ENCODE peak calls at places on chromosomes 12 and 14, in eight cellular contexts. L is CD8-positive, alpha-beta memory T cell; C is endothelial cell of umbilical vein; B is thyroid gland; M is right cardiac atrium; E is mammary epithelial cell; O is mesenchymal stem cell; H is body of pancreas. S is an unnamed sample. For H3K9me3, the result is how much of the 10 kb centered on the place peaks cover.

GRCh38 chr12:2290091-2290490 is 237.3 kb downstream of the CACNA1C start:
- DNase-seq in L (no peak), C (no peak), B (no peak), M (no peak), E (no peak), O (no peak), H (no peak), S (no peak)

GRCh38 chr12:71194657-71195056 is 36.9 kb upstream of the TSPAN8 start:
- DNase-seq in L (no peak), C (no peak), B (no peak), M (no peak), E (no peak), O (no peak), H (no peak), S (no peak)

GRCh38 chr14:34420547-34421150 is 41.4 kb downstream of the SPTSSA start:
- DNase-seq in L (no peak), C (no peak), B (no peak), M (no peak), E (peak), O (no peak), H (no peak), S (no peak)

GRCh38 chr12:100253437-100253836 is 13.4 kb downstream of the DEPDC4 start:
- DNase-seq in L (no peak), C (no peak), B (no peak), M (no peak), E (no peak), O (no peak), H (no peak), S (no peak)

GRCh38 chr14:65560340-65561027 is 148.0 kb downstream of the FUT8 start:
- DNase-seq in L (no peak), C (no peak), B (no peak), M (no peak), E (no peak), O (no peak), H (no peak), S (no peak)

GRCh38 chr14:52314521-52315354 is 626 bp downstream of the PTGER2 start:
- DNase-seq in L (peak), C (peak), B (peak), M (peak), E (peak), O (peak), H (peak), S (peak)

GRCh38 chr12:29562167-29562776 is 64.8 kb upstream of the OVCH1 start:
- DNase-seq in L (no peak), C (peak), B (no peak), M (no peak), E (no peak), O (peak), H (peak), S (peak)

GRCh38 chr12:113961921-113962710 is 4.0 kb downstream of the RBM19 start:
- DNase-seq in L (no peak), C (no peak), B (no peak), M (no peak), E (peak), O (peak), H (no peak), S (peak)

GRCh38 chr12:76310110-76310509 is 38.1 kb downstream of the BBS10 start:
- DNase-seq in L (no peak), C (no peak), B (no peak), M (no peak), E (peak), O (no peak), H (no peak), S (peak)

GRCh38 chr14:72962829-72963312 is 36.6 kb downstream of the DCAF4 start:
- DNase-seq in L (no peak), C (peak), B (no peak), M (no peak), E (peak), O (peak), H (peak), S (peak)

GRCh38 chr14:39673141-39674133 is 241.2 kb upstream of the FBXO33 start:
- DNase-seq in L (no peak), C (no peak), B (no peak), M (no peak), E (no peak), O (peak), H (no peak), S (no peak)

GRCh38 chr14:81200041-81200440 is 20.7 kb downstream of the GTF2A1 start:
- DNase-seq in L (peak), C (no peak), B (no peak), M (no peak), E (no peak), O (no peak), H (no peak), S (no peak)

GRCh38 chr12:69243099-69244084 is 4.0 kb downstream of the CPSF6 start:
- DNase-seq in L (no peak), C (no peak), B (no peak), M (no peak), E (no peak), O (no peak), H (no peak), S (no peak)

GRCh38 chr12:15193927-15194326 is 27.3 kb downstream of the RERG start:
- DNase-seq in L (no peak), C (peak), B (peak), M (no peak), E (no peak), O (peak), H (no peak), S (no peak)

GRCh38 chr12:126998747-126999285 is 1268.2 kb upstream of the TMEM132C start:
- DNase-seq in L (no peak), C (no peak), B (no peak), M (no peak), E (no peak), O (no peak), H (no peak), S (no peak)

GRCh38 chr14:49303952-49304516 is 282.1 kb downstream of the RPS29 start:
- DNase-seq in L (no peak), C (peak), B (peak), M (no peak), E (peak), O (peak), H (no peak), S (peak)

GRCh38 chr12:53115891-53116675 is 12.8 kb downstream of the SOAT2 start:
- DNase-seq in L (no peak), C (no peak), B (no peak), M (no peak), E (no peak), O (no peak), H (no peak), S (no peak)

GRCh38 chr12:14995583-14996425 is 23.0 kb downstream of the PDE6H start:
- DNase-seq in L (peak), C (peak), B (no peak), M (no peak), E (peak), O (peak), H (no peak), S (peak)

GRCh38 chr12:14601692-14602091 is 34.0 kb upstream of the PLBD1 start:
- DNase-seq in L (no peak), C (no peak), B (no peak), M (no peak), E (no peak), O (no peak), H (no peak), S (no peak)

GRCh38 chr12:54759751-54760150 is 94.6 kb upstream of the MUCL1 start:
- DNase-seq in L (no peak), C (no peak), B (peak), M (no peak), E (peak), O (peak), H (no peak), S (no peak)

GRCh38 chr14:28375295-28375694 is 391.3 kb upstream of the FOXG1 start:
- DNase-seq in L (no peak), C (peak), B (no peak), M (no peak), E (peak), O (no peak), H (no peak), S (peak)

GRCh38 chr14:67170706-67171105 is 18.5 kb upstream of the GARIN2 start:
- DNase-seq in L (no peak), C (no peak), B (no peak), M (no peak), E (no peak), O (peak), H (no peak), S (no peak)

GRCh38 chr12:2501464-2502181 is 293.1 kb upstream of the FKBP4 start:
- DNase-seq in L (no peak), C (peak), B (no peak), M (peak), E (no peak), O (no peak), H (no peak), S (no peak)

GRCh38 chr12:6692888-6693287 is 3.7 kb upstream of the ZNF384 start:
- DNase-seq in L (no peak), C (no peak), B (no peak), M (no peak), E (no peak), O (no peak), H (no peak), S (no peak)

GRCh38 chr12:47190271-47190750 is 110.6 kb upstream of the AMIGO2 start:
- DNase-seq in L (no peak), C (no peak), B (no peak), M (no peak), E (peak), O (no peak), H (no peak), S (no peak)

GRCh38 chr12:116659771-116660481 is 77.9 kb downstream of the SPRING1 start:
- DNase-seq in L (no peak), C (no peak), B (peak), M (no peak), E (peak), O (no peak), H (no peak), S (peak)

GRCh38 chr12:10395390-10395998 is 5.7 kb upstream of the KLRK1 start:
- DNase-seq in L (peak), C (no peak), B (no peak), M (no peak), E (peak), O (peak), H (peak), S (peak)

GRCh38 chr14:99069946-99070345 is 202.1 kb downstream of the BCL11B start:
- DNase-seq in L (no peak), C (no peak), B (no peak), M (no peak), E (no peak), O (no peak), H (no peak), S (no peak)
- H3K9me3 ChIP-seq in L (under half), C (under half), B (under half), M (under half), E (under half), O (under half), H (under half), S (under half)

DNA sequence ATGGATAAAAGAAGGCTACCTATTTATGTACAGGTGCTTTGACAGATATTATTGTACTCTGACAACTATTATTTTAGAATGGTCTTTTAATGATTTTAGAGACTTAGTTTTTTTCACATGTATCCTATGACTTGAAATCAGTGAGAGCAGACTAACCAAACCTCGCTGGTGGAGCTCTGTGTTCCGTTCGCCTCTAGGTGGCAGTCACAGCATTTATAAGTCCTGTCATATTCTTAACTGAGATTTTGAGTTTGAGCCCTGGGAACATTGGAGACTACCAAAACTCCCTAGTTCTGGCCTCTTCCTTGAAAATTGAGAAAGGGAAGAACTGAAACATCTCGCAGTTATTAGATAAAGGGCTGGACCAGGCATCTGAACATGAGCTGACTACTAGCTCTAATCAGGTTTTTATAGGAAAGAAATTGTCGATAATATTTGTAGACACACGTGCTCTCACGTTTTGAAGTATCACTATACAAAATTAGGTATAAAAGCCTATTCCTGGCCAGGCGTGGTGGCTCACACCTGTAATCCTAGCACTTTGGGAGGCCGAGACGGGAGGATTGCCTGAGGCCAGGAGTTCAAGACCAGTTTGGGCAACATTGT is 48.3 kb downstream of the TTLL5 start:
- DNase-seq in L (peak), C (peak), B (peak), M (peak), E (peak), O (peak), H (peak), S (peak)
- H3K9me3 ChIP-seq in L (under half), C (under half), B (under half), M (under half), E (under half), O (under half), H (under half), S (under half)

DNA sequence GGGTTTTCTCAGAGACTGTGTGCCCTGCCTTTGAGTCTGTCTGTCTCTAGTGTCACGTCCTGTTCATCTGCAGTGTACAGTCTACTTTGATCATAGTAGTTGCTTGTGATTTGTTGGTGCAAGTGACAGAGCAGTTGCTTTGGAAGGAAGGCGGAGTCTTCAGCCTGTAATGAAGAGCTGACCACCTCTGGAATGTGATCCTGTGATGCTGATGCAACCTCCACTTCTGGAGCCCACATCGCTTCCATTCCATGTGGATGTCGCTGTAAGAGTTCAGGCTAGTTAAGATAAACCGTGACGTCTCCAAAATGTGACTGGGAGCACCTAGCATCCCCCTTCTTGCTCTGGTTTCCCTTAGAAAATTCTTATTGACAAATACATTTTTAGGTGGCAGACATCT is 51.8 kb downstream of the PELI2 start:
- DNase-seq in L (no peak), C (no peak), B (no peak), M (no peak), E (no peak), O (peak), H (no peak), S (peak)
- H3K9me3 ChIP-seq in L (under half), C (under half), B (under half), M (under half), E (under half), O (under half), H (under half), S (under half)

GRCh38 chr14:106372870-106373657 is 846.7 kb downstream of the TMEM121 start:
- DNase-seq in L (peak), C (no peak), B (peak), M (peak), E (no peak), O (no peak), H (peak), S (no peak)
- H3K9me3 ChIP-seq in L (under half), C (under half), B (under half), M (under half), E (under half), O (under half), H (under half), S (under half)

GRCh38 chr12:56886319-56886718 is 47.9 kb downstream of the SDR9C7 start:
- DNase-seq in L (no peak), C (no peak), B (no peak), M (no peak), E (no peak), O (no peak), H (no peak), S (no peak)
- H3K9me3 ChIP-seq in L (under half), C (under half), B (under half), M (under half), E (under half), O (under half), H (under half), S (under half)

GRCh38 chr12:132921685-132922084 is 34.3 kb upstream of the CHFR start:
- DNase-seq in L (no peak), C (no peak), B (no peak), M (no peak), E (no peak), O (no peak), H (no peak), S (no peak)
- H3K9me3 ChIP-seq in L (half or more), C (under half), B (under half), M (under half), E (half or more), O (half or more), H (under half), S (under half)